ENCODE peak calls at places on chromosome 19, in four cellular contexts. V, X, W and B are unnamed samples.

GRCh38 chr19:31329819-31330218 is 19.4 kb downstream of the TSHZ3 start:
- DNase-seq in V (no peak), X (no peak), W (no peak), B (no peak)

GRCh38 chr19:10686661-10687517 is 14.3 kb upstream of the QTRT1 start:
- DNase-seq in V (no peak), X (no peak), W (no peak), B (no peak)

GRCh38 chr19:18274776-18275356 is 614 bp upstream of the IQCN start:
- DNase-seq in V (no peak), X (peak), W (peak), B (peak)

GRCh38 chr19:8149261-8150094 is at the start of gene FBN3:
- DNase-seq in V (no peak), X (peak), W (peak), B (no peak)

GRCh38 chr19:16676101-16676798 is 15.3 kb downstream of the TMEM38A start:
- DNase-seq in V (no peak), X (no peak), W (no peak), B (no peak)

GRCh38 chr19:35000647-35001501 is 751 bp downstream of the GRAMD1A start:
- DNase-seq in V (peak), X (peak), W (peak), B (no peak)

GRCh38 chr19:10289836-10290438 is at the start of gene ICAM5:
- DNase-seq in V (peak), X (no peak), W (peak), B (no peak)

GRCh38 chr19:37403403-37403802 is 32.5 kb downstream of the ZNF527 start:
- DNase-seq in V (no peak), X (no peak), W (no peak), B (no peak)

GRCh38 chr19:38831142-38831605 is 420 bp downstream of the ECH1 start:
- DNase-seq in V (no peak), X (peak), W (peak), B (peak)

GRCh38 chr19:32630338-32630737 is 44.6 kb downstream of the ANKRD27 start:
- DNase-seq in V (no peak), X (peak), W (peak), B (no peak)

GRCh38 chr19:54704928-54705327 is 19.3 kb upstream of the KIR3DL3 start:
- DNase-seq in V (no peak), X (no peak), W (no peak), B (no peak)

GRCh38 chr19:11019824-11020223 is 59.0 kb downstream of the SMARCA4 start:
- DNase-seq in V (no peak), X (no peak), W (no peak), B (no peak)

GRCh38 chr19:52398091-52398461 is 427 bp downstream of the ZNF528 start:
- DNase-seq in V (no peak), X (no peak), W (no peak), B (peak)

GRCh38 chr19:46840157-46840942 is 10.3 kb downstream of the AP2S1 start:
- DNase-seq in V (peak), X (peak), W (peak), B (no peak)

GRCh38 chr19:40896418-40896796 is 14.4 kb upstream of the CYP2A7 start:
- DNase-seq in V (no peak), X (no peak), W (no peak), B (no peak)

GRCh38 chr19:1063909-1064660 is 2.9 kb upstream of the ARHGAP45 start:
- DNase-seq in V (peak), X (no peak), W (peak), B (no peak)

GRCh38 chr19:32373614-32374295 is 28.3 kb downstream of the ZNF507 start:
- DNase-seq in V (no peak), X (peak), W (no peak), B (no peak)

GRCh38 chr19:11374449-11375142 is at the start of gene SWSAP1:
- DNase-seq in V (peak), X (peak), W (peak), B (peak)

GRCh38 chr19:16462757-16463250 is 9.0 kb downstream of the EPS15L1 start:
- DNase-seq in V (no peak), X (no peak), W (no peak), B (no peak)

GRCh38 chr19:32651729-32652140 is 23.2 kb downstream of the ANKRD27 start:
- DNase-seq in V (peak), X (peak), W (peak), B (no peak)

GRCh38 chr19:46907880-46908279 is 47.1 kb downstream of the ARHGAP35 start:
- DNase-seq in V (no peak), X (no peak), W (no peak), B (no peak)

GRCh38 chr19:18282788-18283141 is 1.3 kb upstream of the JUND start:
- DNase-seq in V (no peak), X (no peak), W (no peak), B (no peak)

GRCh38 chr19:13441810-13442512 is 64.3 kb downstream of the CACNA1A start:
- DNase-seq in V (peak), X (peak), W (peak), B (no peak)

GRCh38 chr19:39405930-39406655 is 554 bp upstream of the ZFP36 start:
- DNase-seq in V (peak), X (no peak), W (peak), B (no peak)

GRCh38 chr19:39469036-39469435 is 11.6 kb upstream of the TIMM50 start:
- DNase-seq in V (no peak), X (peak), W (no peak), B (no peak)